ENCODE peak calls at places on chromosomes 13 and 19, in five cellular contexts. W is IMR-90, C is WERI-Rb-1, T is tibial nerve, Y is adrenal gland. K is an unnamed sample. For H3K27me3, the result is how much of the 10 kb centered on the place peaks cover.

GRCh38 chr13:93249259-93249917 is 22.8 kb downstream of the GPC6 start:
- DNase-seq in Y (no peak), W (peak), T (no peak), C (no peak), K (no peak)

GRCh38 chr13:53405616-53406015 is 377.0 kb downstream of the OLFM4 start:
- DNase-seq in Y (no peak), T (no peak), W (no peak), C (no peak), K (no peak)

GRCh38 chr13:111597041-111598017 is 276.9 kb downstream of the TEX29 start:
- DNase-seq in Y (no peak), T (no peak), W (no peak), C (no peak), K (no peak)

GRCh38 chr13:100305398-100305797 is 216.5 kb downstream of the PCCA start:
- DNase-seq in Y (no peak), C (no peak), T (no peak), W (no peak), K (no peak)

GRCh38 chr13:30744686-30745085 is 9.3 kb downstream of the ALOX5AP start:
- DNase-seq in C (no peak), W (no peak), T (no peak), Y (no peak), K (no peak)

GRCh38 chr13:102517959-102518358 is 78.8 kb upstream of the TPP2 start:
- DNase-seq in T (no peak), W (no peak), C (no peak), Y (no peak), K (no peak)

GRCh38 chr19:48997972-48998371 is 4.3 kb downstream of the RUVBL2 start:
- DNase-seq in T (no peak), W (peak), Y (peak), C (peak), K (peak)

GRCh38 chr13:95833713-95834112 is 156.8 kb downstream of the DNAJC3 start:
- DNase-seq in W (peak), Y (no peak), T (no peak), C (no peak), K (no peak)

DNA sequence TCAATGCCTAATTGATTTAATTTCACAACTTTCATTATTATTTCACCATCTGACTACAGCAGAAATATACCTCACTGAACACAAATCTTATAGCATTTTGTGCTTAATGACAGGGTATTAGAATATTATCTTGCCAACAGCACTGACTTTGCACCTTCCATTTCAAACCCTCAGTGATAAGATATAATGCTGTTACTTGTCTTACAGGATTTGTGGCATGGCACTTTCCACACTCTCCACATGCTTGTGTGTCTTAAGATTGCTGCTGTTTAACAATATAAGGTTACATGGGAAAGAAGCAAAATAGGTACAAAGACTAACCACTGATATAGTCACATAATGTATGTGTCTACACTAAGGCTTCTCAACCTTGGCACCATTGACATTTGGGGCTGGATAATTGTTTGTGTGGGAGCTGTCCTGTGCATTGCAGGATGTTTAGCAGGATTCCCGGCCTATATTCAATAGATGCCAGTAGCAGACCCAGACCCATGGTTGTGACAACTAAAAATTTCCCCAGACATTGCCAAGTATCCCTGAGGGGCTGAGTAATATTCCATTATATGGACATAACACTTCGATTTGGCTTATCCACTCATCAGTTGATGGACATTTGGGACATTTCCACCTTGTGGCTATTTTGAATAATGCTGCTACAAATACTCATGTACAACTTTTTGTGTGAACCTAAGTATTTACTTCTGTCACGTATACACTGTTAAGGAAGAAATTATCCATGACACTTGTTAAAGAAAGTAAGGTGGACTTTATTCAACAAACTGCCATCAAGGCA is 5.7 kb upstream of the DIAPH3 start:
- DNase-seq in T (no peak), Y (no peak), W (no peak), C (no peak), K (no peak)
- H3K27ac ChIP-seq in T (no peak), Y (no peak), W (no peak), C (no peak), K (no peak)

GRCh38 chr13:45464687-45465453 is at the start of gene COG3:
- DNase-seq in Y (peak), C (peak), T (peak), W (peak), K (peak)
- TF ChIP-seq CTCF in Y (no peak), C (peak), T (no peak), W (peak), K (peak)

GRCh38 chr19:10026744-10027143 is 13.5 kb downstream of the RDH8 start:
- DNase-seq in Y (no peak), T (no peak), C (no peak), W (no peak), K (no peak)
- H3K27me3 ChIP-seq in Y (under half), T (under half), C (under half), W (under half), K (under half)

GRCh38 chr13:44003481-44003880 is 123.8 kb downstream of the LACC1 start:
- DNase-seq in Y (no peak), W (no peak), T (no peak), C (no peak), K (no peak)
- H3K27ac ChIP-seq in Y (no peak), W (no peak), T (no peak), C (no peak), K (no peak)

GRCh38 chr19:7788178-7788932 is 25.3 kb downstream of the CLEC4M start:
- DNase-seq in Y (peak), T (no peak), W (no peak), C (no peak), K (no peak)

GRCh38 chr19:7787141-7787540 is 24.1 kb downstream of the CLEC4M start:
- DNase-seq in C (no peak), T (peak), W (no peak), Y (peak), K (no peak)

GRCh38 chr19:7783991-7784421 is 21.0 kb downstream of the CLEC4M start:
- DNase-seq in W (peak), Y (peak), T (peak), C (no peak), K (no peak)

GRCh38 chr19:7787602-7788177 is 24.6 kb downstream of the CLEC4M start:
- DNase-seq in Y (no peak), T (no peak), W (no peak), C (no peak), K (no peak)

DNA sequence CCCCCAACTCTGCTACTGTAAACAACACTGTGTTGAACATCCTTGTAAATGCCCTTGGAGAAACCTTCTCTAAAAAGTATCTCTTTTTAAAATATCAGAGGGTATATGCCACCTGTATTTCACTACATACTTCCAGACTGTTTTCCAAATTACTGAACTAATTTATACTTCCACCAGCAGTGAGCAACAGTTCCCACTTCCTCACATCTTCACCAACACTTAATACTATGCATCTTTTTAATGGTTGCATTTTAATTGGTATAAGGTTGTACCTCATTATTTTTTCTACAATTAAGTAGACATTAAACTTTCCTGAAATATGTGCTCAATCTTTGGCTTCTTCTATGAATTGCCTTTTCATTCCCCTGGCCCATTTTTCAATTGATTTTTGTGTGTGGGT is 21.8 kb downstream of the CLEC4M start:
- DNase-seq in W (no peak), C (no peak), Y (no peak), T (no peak), K (no peak)
- TF ChIP-seq CTCF in W (no peak), C (no peak), Y (no peak), T (no peak), K (no peak)

GRCh38 chr19:39197808-39198207 is 1.0 kb downstream of the NCCRP1 start:
- DNase-seq in Y (no peak), T (no peak), W (no peak), C (peak), K (no peak)
- H3K27me3 ChIP-seq in Y (under half), T (half or more), W (half or more), C (under half), K (half or more)

GRCh38 chr19:42313840-42314755 is 989 bp downstream of the TMEM145 start:
- DNase-seq in Y (no peak), W (no peak), T (no peak), C (no peak), K (no peak)
- H3K27ac ChIP-seq in Y (no peak), W (no peak), T (no peak), C (peak), K (no peak)

GRCh38 chr13:20116213-20116612 is 44.6 kb downstream of the GJA3 start:
- DNase-seq in T (no peak), C (peak), W (no peak), Y (no peak), K (no peak)
- TF ChIP-seq CTCF in T (no peak), C (peak), W (no peak), Y (no peak), K (no peak)

GRCh38 chr13:20142019-20142926 is 18.6 kb downstream of the GJA3 start:
- DNase-seq in W (no peak), T (no peak), C (no peak), Y (no peak), K (no peak)
- H3K27me3 ChIP-seq in W (under half), T (half or more), C (half or more), Y (half or more), K (half or more)

DNA sequence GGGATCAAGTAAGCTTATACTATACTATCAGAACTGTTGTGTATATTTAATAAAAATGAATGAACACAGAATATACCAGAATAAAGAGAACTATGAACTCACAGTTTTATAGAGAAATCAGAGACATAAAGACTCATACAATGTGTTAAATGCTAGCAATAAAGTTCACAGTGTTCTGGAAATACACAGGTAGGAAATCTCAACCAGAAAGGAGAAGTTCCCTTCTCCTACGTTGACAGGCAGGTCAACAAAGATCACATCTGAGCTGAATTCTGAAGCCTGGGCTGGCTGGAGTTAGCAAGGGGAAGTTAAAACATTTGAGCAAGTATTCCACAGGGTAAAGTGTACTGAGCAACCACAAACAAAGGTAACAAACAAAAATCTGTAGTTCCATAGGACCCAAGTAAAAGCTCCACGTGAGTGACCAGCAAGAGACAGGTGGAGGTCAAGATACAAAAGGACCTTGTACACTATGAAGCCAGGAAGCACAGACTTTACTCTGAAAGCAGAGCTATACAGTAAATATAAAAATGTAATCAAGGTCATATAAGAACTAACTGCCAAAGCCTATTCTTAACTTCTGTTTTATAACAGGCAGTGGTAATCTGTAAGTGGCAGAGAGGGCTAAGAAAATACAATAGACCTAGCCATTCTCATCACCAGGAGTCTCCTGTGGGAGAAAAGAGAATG is 13.0 kb downstream of the FBXL3 start:
- DNase-seq in Y (no peak), C (no peak), T (no peak), W (no peak), K (no peak)
- H3K27ac ChIP-seq in Y (no peak), C (no peak), T (peak), W (no peak), K (no peak)

K was measured in CD4-positive, alpha-beta T cell.